ENCODE peak calls at places on chromosomes 5 and 9, in four cellular contexts. M is heart left ventricle, B is body of pancreas, N is esophagus squamous epithelium. D is an unnamed sample.

GRCh38 chr9:113299800-113300292 is 3.3 kb downstream of the RNF183 start:
- DNase-seq in M (peak; percentile 17), B (peak; percentile 23), N (no peak), D (no peak)

GRCh38 chr9:138053321-138053868 is 175.8 kb downstream of the CACNA1B start:
- DNase-seq in M (peak; percentile 3), B (no peak), N (no peak), D (no peak)

GRCh38 chr5:142472306-142472951 is 147.6 kb upstream of the SPRY4 start:
- DNase-seq in M (no peak), B (no peak), N (no peak), D (peak; percentile 34)

GRCh38 chr5:107535849-107536248 is 134.9 kb downstream of the EFNA5 start:
- DNase-seq in M (no peak), B (no peak), N (no peak), D (no peak)

GRCh38 chr5:172059661-172060100 is 53.2 kb upstream of the FBXW11 start:
- DNase-seq in M (no peak), B (no peak), N (no peak), D (no peak)

GRCh38 chr5:179427676-179428056 is 82.4 kb upstream of the ADAMTS2 start:
- DNase-seq in M (no peak), B (no peak), N (no peak), D (no peak)

GRCh38 chr9:10612649-10613398 is at the start of gene PTPRD:
- DNase-seq in M (no peak), B (peak; percentile 63), N (no peak), D (no peak)

GRCh38 chr9:117696141-117696540 is 8.1 kb upstream of the TLR4 start:
- DNase-seq in M (no peak), B (no peak), N (no peak), D (no peak)

GRCh38 chr5:75890546-75890945 is 173.3 kb upstream of the POC5 start:
- DNase-seq in M (no peak), B (no peak), N (no peak), D (no peak)

GRCh38 chr5:93782978-93783377 is 41.6 kb upstream of the POU5F2 start:
- DNase-seq in M (no peak), B (no peak), N (no peak), D (no peak)

GRCh38 chr5:61055434-61056006 is 106.7 kb downstream of the SMIM15 start:
- DNase-seq in M (no peak), B (no peak), N (no peak), D (no peak)

GRCh38 chr5:132446621-132447020 is 44.0 kb downstream of the IRF1 start:
- DNase-seq in M (peak; percentile 85), B (peak; percentile 74), N (no peak), D (no peak)

GRCh38 chr5:170336065-170336464 is 38.5 kb upstream of the LCP2 start:
- DNase-seq in M (no peak), B (no peak), N (no peak), D (peak; percentile 29)

GRCh38 chr9:98998441-98999151 is 54.9 kb downstream of the COL15A1 start:
- DNase-seq in M (peak; percentile 88), B (peak; percentile 83), N (no peak), D (peak; percentile 96)

GRCh38 chr9:115328228-115328627 is 210.3 kb upstream of the TNC start:
- DNase-seq in M (peak; percentile 32), B (no peak), N (no peak), D (no peak)

GRCh38 chr9:72315510-72316287 is 49.3 kb downstream of the ZFAND5 start:
- DNase-seq in M (no peak), B (peak; percentile 37), N (no peak), D (peak; percentile 48)

GRCh38 chr9:79682076-79682736 is 110.4 kb downstream of the TLE4 start:
- DNase-seq in M (no peak), B (no peak), N (no peak), D (no peak)

GRCh38 chr9:88905506-88905905 is 85.8 kb upstream of the S1PR3 start:
- DNase-seq in M (no peak), B (no peak), N (no peak), D (no peak)

GRCh38 chr5:36452394-36453100 is 150.8 kb upstream of the RANBP3L start:
- DNase-seq in M (no peak), B (no peak), N (no peak), D (peak; percentile 46)

GRCh38 chr9:88742483-88742882 is 207.5 kb downstream of the NXNL2 start:
- DNase-seq in M (no peak), B (no peak), N (no peak), D (no peak)

GRCh38 chr5:120091376-120091948 is 372.6 kb upstream of the PRR16 start:
- DNase-seq in M (no peak), B (no peak), N (no peak), D (no peak)

GRCh38 chr9:94782367-94783120 is 56.0 kb downstream of the AOPEP start:
- DNase-seq in M (no peak), B (no peak), N (no peak), D (no peak)

GRCh38 chr9:69932901-69933300 is 110.7 kb upstream of the MAMDC2 start:
- DNase-seq in M (no peak), B (peak; percentile 27), N (no peak), D (no peak)

GRCh38 chr9:113296796-113297558 is 6.2 kb downstream of the RNF183 start:
- DNase-seq in M (no peak), B (no peak), N (no peak), D (no peak)

GRCh38 chr9:68791169-68791568 is 86.1 kb downstream of the PIP5K1B start:
- DNase-seq in M (no peak), B (no peak), N (no peak), D (no peak)

GRCh38 chr9:131739988-131740648 is at the start of gene RAPGEF1:
- DNase-seq in M (peak; percentile 72), B (peak; percentile 78), N (no peak), D (peak; percentile 93)

GRCh38 chr9:36211510-36211909 is 20.8 kb downstream of the CLTA start:
- DNase-seq in M (no peak), B (no peak), N (no peak), D (no peak)

GRCh38 chr5:172150514-172151425 is 37.3 kb downstream of the STK10 start:
- DNase-seq in M (peak; percentile 44), B (no peak), N (no peak), D (peak; percentile 62)

GRCh38 chr5:15702102-15702501 is 202.1 kb downstream of the FBXL7 start:
- DNase-seq in M (no peak), B (no peak), N (no peak), D (no peak)

GRCh38 chr5:143008809-143009521 is 238.8 kb downstream of the ARHGAP26 start:
- DNase-seq in M (peak; percentile 26), B (no peak), N (no peak), D (peak; percentile 35)

GRCh38 chr9:1216532-1216931 is 166.4 kb downstream of the DMRT2 start:
- DNase-seq in M (no peak), B (no peak), N (no peak), D (no peak)

GRCh38 chr9:116959775-116960174 is 272.7 kb downstream of the TRIM32 start:
- DNase-seq in M (no peak), B (no peak), N (no peak), D (no peak)

GRCh38 chr5:142810891-142811290 is 40.7 kb downstream of the ARHGAP26 start:
- DNase-seq in M (no peak), B (no peak), N (no peak), D (no peak)

GRCh38 chr5:35956429-35956828 is 18.0 kb upstream of the CAPSL start:
- DNase-seq in M (no peak), B (no peak), N (no peak), D (no peak)

GRCh38 chr5:134490925-134491271 is 34.6 kb upstream of the JADE2 start:
- DNase-seq in M (no peak), B (no peak), N (no peak), D (peak; percentile 21)

GRCh38 chr9:72390896-72391295 is 25.9 kb upstream of the ZFAND5 start:
- DNase-seq in M (no peak), B (no peak), N (no peak), D (no peak)

GRCh38 chr5:92207156-92207555 is 824.0 kb upstream of the ARRDC3 start:
- DNase-seq in M (no peak), B (no peak), N (no peak), D (no peak)

GRCh38 chr5:140868721-140869554 is at the start of gene PCDHA11:
- DNase-seq in M (no peak), B (peak; percentile 40), N (no peak), D (no peak)
- TF ChIP-seq CTCF in M (no peak), B (peak; percentile 30), N (no peak), D (no peak)

GRCh38 chr5:139197710-139198669 is at the start of gene SIL1:
- DNase-seq in M (peak; percentile 97), B (peak; percentile 98), N (peak; percentile 72), D (peak; percentile 99)
- TF ChIP-seq POLR2A in M (peak; percentile 58), B (peak; percentile 86), N (peak; percentile 92), D (no peak)

GRCh38 chr5:158297002-158297527 is 438.1 kb upstream of the CLINT1 start:
- DNase-seq in M (no peak), B (no peak), N (no peak), D (no peak)
- TF ChIP-seq CTCF in M (no peak), B (no peak), N (no peak), D (no peak)

GRCh38 chr5:124948062-124948753 is 201.8 kb upstream of the ZNF608 start:
- DNase-seq in M (peak; percentile 71), B (no peak), N (no peak), D (no peak)

GRCh38 chr5:124949862-124950261 is 203.4 kb upstream of the ZNF608 start:
- DNase-seq in M (no peak), B (no peak), N (no peak), D (no peak)

GRCh38 chr5:124951676-124952075 is 205.2 kb upstream of the ZNF608 start:
- DNase-seq in M (no peak), B (no peak), N (no peak), D (no peak)

GRCh38 chr5:124951105-124951504 is 204.7 kb upstream of the ZNF608 start:
- DNase-seq in M (no peak), B (no peak), N (no peak), D (no peak)

GRCh38 chr5:124948754-124949275 is 202.4 kb upstream of the ZNF608 start:
- DNase-seq in M (no peak), B (no peak), N (no peak), D (no peak)
- TF ChIP-seq POLR2A in M (no peak), B (no peak), N (no peak), D (no peak)

DNA sequence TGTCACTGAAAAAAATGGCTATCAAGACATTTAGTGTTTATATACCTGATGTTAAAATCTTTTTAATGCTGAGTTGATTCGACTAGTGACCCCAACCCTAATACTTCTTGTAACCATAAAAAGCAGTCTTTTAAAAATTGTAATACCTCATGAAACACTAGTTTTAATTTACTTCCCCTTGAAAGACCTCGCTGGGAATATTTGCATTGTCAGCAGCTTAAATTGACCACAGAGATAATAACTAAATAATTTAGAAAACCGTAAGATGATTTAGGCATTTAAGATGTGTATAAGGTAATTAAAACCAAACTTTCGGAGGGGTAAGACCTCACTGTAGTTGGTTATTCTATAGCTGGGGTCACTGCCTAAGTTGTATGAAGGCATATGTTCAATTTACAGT is 89.8 kb downstream of the FGF10 start:
- DNase-seq in M (no peak), B (no peak), N (no peak), D (no peak)
- TF ChIP-seq CTCF in M (no peak), B (no peak), N (no peak), D (no peak)

GRCh38 chr5:77491783-77492652 is at the start of gene WDR41:
- DNase-seq in M (peak; percentile 93), B (peak; percentile 90), N (peak; percentile 57), D (peak; percentile 89)
- TF ChIP-seq POLR2A in M (no peak), B (peak; percentile 69), N (peak; percentile 55), D (no peak)